ENCODE peak calls at places on chromosomes 3 and 15, in nine cellular contexts. U is GM06990, G is right atrium auricular region, I is neural crest cell, X is tibial artery, T is lung, W is left ventricle myocardium inferior, R is brain microvascular endothelial cell, J is right lobe of liver. Q is an unnamed sample.
A peak's percentile ranks its signal among the peaks of the same experiment; 100 is the strongest.

GRCh38 chr15:58864602-58865419 is 68.7 kb downstream of the SLTM start:
- DNase-seq in U (peak; percentile 24), G (no peak), I (no peak), X (no peak), T (peak; percentile 29), W (peak; percentile 39), R (no peak), J (peak; percentile 66), Q (no peak)

GRCh38 chr3:129312671-129313414 is 34.2 kb downstream of the HMCES start:
- DNase-seq in U (no peak), G (no peak), I (no peak), X (no peak), T (no peak), W (no peak), R (no peak), J (no peak), Q (no peak)

GRCh38 chr15:78098131-78098755 is 5.9 kb downstream of the SH2D7 start:
- DNase-seq in U (no peak), G (no peak), I (no peak), X (no peak), T (no peak), W (no peak), R (no peak), J (peak; percentile 42), Q (no peak)

GRCh38 chr3:28290863-28291300 is 49.5 kb downstream of the CMC1 start:
- DNase-seq in U (no peak), G (no peak), I (no peak), X (no peak), T (no peak), W (no peak), R (no peak), J (no peak), Q (no peak)

GRCh38 chr3:25783661-25784512 is 644 bp upstream of the NGLY1 start:
- DNase-seq in U (peak; percentile 68), G (no peak), I (peak; percentile 61), X (peak; percentile 48), T (peak; percentile 57), W (no peak), R (peak; percentile 32), J (peak; percentile 81), Q (no peak)

GRCh38 chr3:13866406-13866965 is 13.4 kb downstream of the WNT7A start:
- DNase-seq in U (no peak), G (no peak), I (no peak), X (no peak), T (no peak), W (no peak), R (no peak), J (no peak), Q (no peak)

GRCh38 chr15:60993008-60993407 is 236.1 kb downstream of the RORA start:
- DNase-seq in U (no peak), G (no peak), I (no peak), X (no peak), T (no peak), W (no peak), R (peak; percentile 46), J (no peak), Q (peak; percentile 69)

GRCh38 chr3:9497821-9498565 is 55.6 kb downstream of the LHFPL4 start:
- DNase-seq in U (no peak), G (no peak), I (no peak), X (no peak), T (no peak), W (no peak), R (peak; percentile 9), J (no peak), Q (no peak)

GRCh38 chr3:14403636-14404395 is 1.4 kb downstream of the SLC6A6 start:
- DNase-seq in U (no peak), G (no peak), I (no peak), X (peak; percentile 39), T (peak; percentile 56), W (peak; percentile 66), R (no peak), J (no peak), Q (no peak)

GRCh38 chr15:28456476-28457395 is 76.0 kb downstream of the GOLGA8G start:
- DNase-seq in U (no peak), G (no peak), I (no peak), X (no peak), T (no peak), W (no peak), R (no peak), J (peak; percentile 69), Q (no peak)

DNA sequence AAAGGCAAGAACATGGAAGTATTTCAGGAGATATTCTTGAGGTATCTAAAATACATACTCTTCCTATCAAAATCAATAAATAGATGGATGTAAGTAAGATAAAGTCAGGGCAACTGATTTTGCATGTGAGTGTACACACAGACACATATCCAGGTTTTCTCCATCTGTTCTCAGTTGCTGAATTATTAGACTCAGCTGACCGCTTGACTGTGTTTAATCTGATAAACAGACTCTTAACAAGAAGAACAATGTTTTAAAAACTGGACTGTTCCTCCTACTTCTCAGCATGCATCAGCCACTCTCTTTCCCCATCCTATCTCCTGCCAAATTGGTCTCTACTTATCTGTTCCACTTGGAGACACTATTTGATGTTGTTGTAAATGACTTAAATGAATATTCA is 73.5 kb downstream of the GOLGA8G start:
- DNase-seq in U (no peak), G (no peak), I (no peak), X (no peak), T (no peak), W (no peak), R (no peak), J (no peak), Q (no peak)
- TF ChIP-seq CTCF in U (no peak), G (no peak), I (no peak), X (no peak), T (no peak), W (no peak), R (no peak), J (no peak), Q (no peak)

GRCh38 chr3:116618138-116618537 is 91.4 kb upstream of the TUSC7 start:
- DNase-seq in U (no peak), G (no peak), I (no peak), X (no peak), T (no peak), W (no peak), R (no peak), J (no peak), Q (no peak)

GRCh38 chr3:116610124-116610523 is 99.5 kb upstream of the TUSC7 start:
- DNase-seq in U (no peak), G (no peak), I (no peak), X (no peak), T (no peak), W (no peak), R (no peak), J (no peak), Q (no peak)

DNA sequence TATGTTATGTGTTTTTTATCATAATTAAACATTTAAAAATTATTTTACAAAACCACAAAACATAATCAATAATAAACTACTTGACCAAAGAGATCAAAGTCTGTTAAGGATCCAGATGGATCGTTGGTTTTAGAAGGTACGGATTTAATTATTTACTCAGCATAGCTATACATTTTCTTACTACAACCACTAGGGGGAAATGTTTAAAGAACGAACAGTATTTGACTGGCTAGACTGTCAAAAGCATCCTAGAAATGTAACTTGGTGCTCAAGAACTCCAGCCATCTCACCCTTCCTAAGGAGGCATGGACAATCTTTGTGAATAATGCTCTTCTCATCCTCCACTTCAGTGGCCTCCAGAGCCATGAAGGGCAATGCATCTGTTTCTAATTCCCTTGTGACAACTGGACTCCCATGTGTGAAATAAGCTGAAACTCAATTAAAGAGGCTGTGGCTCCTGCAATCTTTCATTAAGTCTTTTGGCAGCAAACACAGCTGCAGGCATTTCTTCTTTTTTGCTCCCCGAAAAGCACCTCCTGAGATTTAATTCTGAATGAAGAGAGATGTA is 94.7 kb upstream of the TUSC7 start:
- DNase-seq in U (no peak), G (no peak), I (no peak), X (no peak), T (no peak), W (no peak), R (no peak), J (no peak), Q (no peak)
- TF ChIP-seq CTCF in U (peak; percentile 36), G (peak; percentile 48), I (peak; percentile 67), X (no peak), T (no peak), W (no peak), R (peak; percentile 19), J (peak; percentile 10), Q (peak; percentile 22)

GRCh38 chr15:99104788-99105515 is at the start of gene SYNM:
- DNase-seq in U (peak; percentile 47), G (peak; percentile 77), I (peak; percentile 73), X (peak; percentile 75), T (peak; percentile 51), W (peak; percentile 84), R (peak; percentile 39), J (peak; percentile 75), Q (peak; percentile 32)

GRCh38 chr15:99103279-99103678 is 1.6 kb upstream of the SYNM start:
- DNase-seq in U (no peak), G (peak; percentile 54), I (no peak), X (no peak), T (no peak), W (no peak), R (no peak), J (no peak), Q (no peak)

GRCh38 chr15:99106417-99107220 is 1.7 kb downstream of the SYNM start:
- DNase-seq in U (no peak), G (no peak), I (no peak), X (no peak), T (no peak), W (peak; percentile 66), R (peak; percentile 44), J (no peak), Q (no peak)

GRCh38 chr15:99102332-99103235 is 2.3 kb upstream of the SYNM start:
- DNase-seq in U (no peak), G (peak; percentile 54), I (no peak), X (no peak), T (no peak), W (no peak), R (no peak), J (no peak), Q (no peak)

DNA sequence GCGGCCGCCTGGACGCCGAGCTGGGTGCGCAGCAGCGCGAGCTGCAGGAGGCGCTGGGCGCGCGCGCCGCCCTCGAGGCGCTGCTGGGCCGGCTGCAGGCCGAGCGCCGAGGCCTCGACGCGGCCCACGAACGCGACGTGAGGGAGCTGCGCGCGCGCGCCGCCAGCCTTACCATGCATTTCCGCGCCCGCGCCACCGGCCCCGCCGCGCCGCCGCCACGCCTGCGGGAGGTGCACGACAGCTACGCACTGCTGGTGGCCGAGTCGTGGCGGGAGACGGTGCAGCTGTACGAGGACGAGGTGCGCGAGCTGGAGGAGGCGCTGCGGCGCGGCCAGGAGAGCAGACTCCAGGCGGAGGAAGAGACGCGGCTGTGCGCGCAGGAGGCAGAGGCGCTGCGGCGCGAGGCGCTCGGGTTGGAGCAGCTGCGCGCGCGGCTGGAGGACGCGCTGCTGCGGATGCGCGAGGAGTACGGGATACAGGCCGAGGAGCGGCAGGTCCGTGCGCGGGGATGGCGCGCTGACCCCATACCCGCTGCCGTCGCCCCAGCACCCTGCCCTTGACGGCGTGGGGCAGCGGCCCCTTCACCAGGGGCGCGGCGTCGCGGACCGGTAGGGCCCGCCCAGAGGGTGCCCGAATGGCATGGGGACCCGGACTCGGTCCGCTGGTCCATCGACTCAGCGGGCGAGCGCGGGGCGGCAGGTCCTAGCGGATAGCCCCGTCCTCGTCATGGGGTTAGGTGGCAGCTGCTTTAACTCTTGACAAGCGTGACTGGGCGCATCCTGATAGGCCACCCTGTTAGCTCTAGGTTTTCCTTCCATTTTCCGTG is 849 bp downstream of the SYNM start:
- DNase-seq in U (peak; percentile 49), G (peak; percentile 58), I (peak; percentile 41), X (peak; percentile 40), T (no peak), W (peak; percentile 53), R (peak; percentile 26), J (no peak), Q (no peak)
- TF ChIP-seq CTCF in U (no peak), G (no peak), I (no peak), X (no peak), T (no peak), W (no peak), R (peak; percentile 6), J (no peak), Q (no peak)

GRCh38 chr3:179768080-179768479 is 115.2 kb downstream of the USP13 start:
- DNase-seq in U (no peak), G (no peak), I (peak; percentile 24), X (no peak), T (no peak), W (no peak), R (peak; percentile 57), J (no peak), Q (peak; percentile 70)
- TF ChIP-seq CTCF in U (peak; percentile 23), G (peak; percentile 43), I (peak; percentile 66), X (no peak), T (no peak), W (peak; percentile 44), R (peak; percentile 84), J (peak; percentile 15), Q (peak; percentile 44)